ENCODE peak calls at places on chromosome 7, in four cellular contexts. One of them, this sample, is unnamed.

GRCh38 chr7:159070422-159071148 is 74.1 kb downstream of the VIPR2 start:
- DNase-seq in brain microvascular endothelial cell: peak; percentile 77
- DNase-seq in neural crest cell: no peak
- DNase-seq in Panc1: no peak
- DNase-seq in this sample: peak; percentile 14

GRCh38 chr7:80460857-80461256 is 51.0 kb downstream of the GNAT3 start:
- DNase-seq in neural crest cell: no peak
- DNase-seq in brain microvascular endothelial cell: no peak
- DNase-seq in Panc1: no peak
- DNase-seq in this sample: no peak

GRCh38 chr7:97015279-97015678 is 9.4 kb downstream of the DLX5 start:
- DNase-seq in neural crest cell: no peak
- DNase-seq in Panc1: no peak
- DNase-seq in brain microvascular endothelial cell: no peak
- DNase-seq in this sample: no peak

GRCh38 chr7:5426226-5426475 is 2.5 kb upstream of the TNRC18 start:
- DNase-seq in neural crest cell: no peak
- DNase-seq in brain microvascular endothelial cell: peak; percentile 45
- DNase-seq in Panc1: no peak
- DNase-seq in this sample: peak; percentile 57

GRCh38 chr7:32761451-32762320 is 129.9 kb downstream of the KBTBD2 start:
- DNase-seq in Panc1: no peak
- DNase-seq in brain microvascular endothelial cell: no peak
- DNase-seq in neural crest cell: no peak
- DNase-seq in this sample: no peak

GRCh38 chr7:5450549-5451327 is 27.1 kb upstream of the TNRC18 start:
- DNase-seq in brain microvascular endothelial cell: peak; percentile 29
- DNase-seq in neural crest cell: peak; percentile 52
- DNase-seq in Panc1: no peak
- DNase-seq in this sample: peak; percentile 46

GRCh38 chr7:139035588-139036353 is at the start of gene ZC3HAV1L:
- DNase-seq in brain microvascular endothelial cell: peak; percentile 53
- DNase-seq in Panc1: no peak
- DNase-seq in neural crest cell: no peak
- DNase-seq in this sample: peak; percentile 62

GRCh38 chr7:106681815-106682495 is 21.0 kb upstream of the CCDC71L start:
- DNase-seq in neural crest cell: no peak
- DNase-seq in Panc1: no peak
- DNase-seq in brain microvascular endothelial cell: peak; percentile 41
- DNase-seq in this sample: peak; percentile 50

GRCh38 chr7:3265388-3265787 is 35.7 kb upstream of the SDK1 start:
- DNase-seq in neural crest cell: no peak
- DNase-seq in Panc1: no peak
- DNase-seq in brain microvascular endothelial cell: no peak
- DNase-seq in this sample: no peak

GRCh38 chr7:138097064-138097741 is 20.9 kb downstream of the AKR1D1 start:
- DNase-seq in Panc1: no peak
- DNase-seq in brain microvascular endothelial cell: peak; percentile 59
- DNase-seq in neural crest cell: peak; percentile 24
- DNase-seq in this sample: peak; percentile 51

GRCh38 chr7:82600601-82601000 is 157.0 kb upstream of the CACNA2D1 start:
- DNase-seq in brain microvascular endothelial cell: no peak
- DNase-seq in neural crest cell: no peak
- DNase-seq in Panc1: no peak
- DNase-seq in this sample: no peak

GRCh38 chr7:135385209-135385608 is 124.7 kb downstream of the CNOT4 start:
- DNase-seq in brain microvascular endothelial cell: peak; percentile 42
- DNase-seq in Panc1: no peak
- DNase-seq in neural crest cell: no peak
- DNase-seq in this sample: peak; percentile 82

GRCh38 chr7:139699640-139700504 is 77.9 kb downstream of the HIPK2 start:
- DNase-seq in neural crest cell: no peak
- DNase-seq in Panc1: no peak
- DNase-seq in brain microvascular endothelial cell: no peak
- DNase-seq in this sample: no peak

GRCh38 chr7:90351987-90352386 is 5.5 kb downstream of the GTPBP10 start:
- DNase-seq in neural crest cell: no peak
- DNase-seq in brain microvascular endothelial cell: no peak
- DNase-seq in Panc1: no peak
- DNase-seq in this sample: no peak

GRCh38 chr7:25069900-25070443 is 55.1 kb downstream of the CYCS start:
- DNase-seq in brain microvascular endothelial cell: peak; percentile 67
- DNase-seq in neural crest cell: peak; percentile 47
- DNase-seq in Panc1: no peak
- DNase-seq in this sample: peak; percentile 70

GRCh38 chr7:90791596-90791995 is 195.5 kb downstream of the CDK14 start:
- DNase-seq in neural crest cell: no peak
- DNase-seq in brain microvascular endothelial cell: no peak
- DNase-seq in Panc1: no peak
- DNase-seq in this sample: no peak

GRCh38 chr7:64180989-64181388 is 26.0 kb upstream of the ZNF735 start:
- DNase-seq in Panc1: no peak
- DNase-seq in neural crest cell: no peak
- DNase-seq in brain microvascular endothelial cell: no peak
- DNase-seq in this sample: peak; percentile 2

GRCh38 chr7:116499168-116500070 is at the start of gene CAV2:
- DNase-seq in neural crest cell: peak; percentile 20
- DNase-seq in Panc1: no peak
- DNase-seq in brain microvascular endothelial cell: no peak
- DNase-seq in this sample: peak; percentile 86

GRCh38 chr7:151301471-151302462 is 39.8 kb upstream of the NUB1 start:
- DNase-seq in neural crest cell: no peak
- DNase-seq in brain microvascular endothelial cell: no peak
- DNase-seq in Panc1: no peak
- DNase-seq in this sample: no peak

GRCh38 chr7:30770936-30771858 is at the start of gene MINDY4:
- DNase-seq in brain microvascular endothelial cell: peak; percentile 40
- DNase-seq in neural crest cell: peak; percentile 62
- DNase-seq in Panc1: no peak
- DNase-seq in this sample: peak; percentile 74

GRCh38 chr7:30912454-30912985 is 867 bp downstream of the AQP1 start:
- DNase-seq in brain microvascular endothelial cell: no peak
- DNase-seq in Panc1: no peak
- DNase-seq in neural crest cell: no peak
- DNase-seq in this sample: no peak

GRCh38 chr7:99141334-99141733 is 2.6 kb downstream of the SMURF1 start:
- DNase-seq in brain microvascular endothelial cell: no peak
- DNase-seq in neural crest cell: no peak
- DNase-seq in Panc1: no peak
- DNase-seq in this sample: no peak

GRCh38 chr7:51242881-51243518 is 73.6 kb downstream of the COBL start:
- DNase-seq in Panc1: no peak
- DNase-seq in neural crest cell: no peak
- DNase-seq in brain microvascular endothelial cell: no peak
- DNase-seq in this sample: no peak
- TF ChIP-seq CTCF in Panc1: no peak
- TF ChIP-seq CTCF in neural crest cell: no peak
- TF ChIP-seq CTCF in brain microvascular endothelial cell: no peak
- TF ChIP-seq CTCF in this sample: no peak

DNA sequence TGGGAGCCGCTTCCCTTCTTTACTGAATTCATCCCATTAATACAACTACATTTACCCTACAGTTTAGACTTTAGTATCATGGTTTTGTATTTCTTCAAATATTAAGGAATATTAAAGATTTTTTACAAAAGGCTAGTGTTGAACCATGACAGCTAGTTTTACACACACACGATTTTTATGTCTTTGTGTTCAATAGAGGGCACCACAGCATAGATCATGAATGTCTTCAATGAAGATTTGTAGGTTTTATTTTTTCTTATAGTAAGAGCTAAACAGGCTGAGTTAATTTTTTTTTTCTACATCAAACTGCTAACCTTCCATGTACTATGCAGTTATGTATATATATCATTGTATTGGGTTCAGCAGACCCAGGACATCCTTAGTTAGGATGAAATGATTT is 76.9 kb downstream of the SNX10 start:
- DNase-seq in neural crest cell: no peak
- DNase-seq in Panc1: no peak
- DNase-seq in brain microvascular endothelial cell: no peak
- DNase-seq in this sample: peak; percentile 14
- TF ChIP-seq CTCF in neural crest cell: no peak
- TF ChIP-seq CTCF in Panc1: peak; percentile 10
- TF ChIP-seq CTCF in brain microvascular endothelial cell: no peak
- TF ChIP-seq CTCF in this sample: peak; percentile 7

GRCh38 chr7:38367301-38367700 is 93.9 kb upstream of the TARP start:
- DNase-seq in neural crest cell: no peak
- DNase-seq in brain microvascular endothelial cell: no peak
- DNase-seq in Panc1: no peak
- DNase-seq in this sample: no peak
- TF ChIP-seq CTCF in neural crest cell: no peak
- TF ChIP-seq CTCF in brain microvascular endothelial cell: no peak
- TF ChIP-seq CTCF in Panc1: no peak
- TF ChIP-seq CTCF in this sample: no peak

GRCh38 chr7:142383826-142384507 is 126.1 kb upstream of the PRSS58 start:
- DNase-seq in brain microvascular endothelial cell: no peak
- DNase-seq in neural crest cell: no peak
- DNase-seq in Panc1: no peak
- DNase-seq in this sample: no peak
- TF ChIP-seq CTCF in brain microvascular endothelial cell: no peak
- TF ChIP-seq CTCF in neural crest cell: no peak
- TF ChIP-seq CTCF in Panc1: no peak
- TF ChIP-seq CTCF in this sample: no peak

DNA sequence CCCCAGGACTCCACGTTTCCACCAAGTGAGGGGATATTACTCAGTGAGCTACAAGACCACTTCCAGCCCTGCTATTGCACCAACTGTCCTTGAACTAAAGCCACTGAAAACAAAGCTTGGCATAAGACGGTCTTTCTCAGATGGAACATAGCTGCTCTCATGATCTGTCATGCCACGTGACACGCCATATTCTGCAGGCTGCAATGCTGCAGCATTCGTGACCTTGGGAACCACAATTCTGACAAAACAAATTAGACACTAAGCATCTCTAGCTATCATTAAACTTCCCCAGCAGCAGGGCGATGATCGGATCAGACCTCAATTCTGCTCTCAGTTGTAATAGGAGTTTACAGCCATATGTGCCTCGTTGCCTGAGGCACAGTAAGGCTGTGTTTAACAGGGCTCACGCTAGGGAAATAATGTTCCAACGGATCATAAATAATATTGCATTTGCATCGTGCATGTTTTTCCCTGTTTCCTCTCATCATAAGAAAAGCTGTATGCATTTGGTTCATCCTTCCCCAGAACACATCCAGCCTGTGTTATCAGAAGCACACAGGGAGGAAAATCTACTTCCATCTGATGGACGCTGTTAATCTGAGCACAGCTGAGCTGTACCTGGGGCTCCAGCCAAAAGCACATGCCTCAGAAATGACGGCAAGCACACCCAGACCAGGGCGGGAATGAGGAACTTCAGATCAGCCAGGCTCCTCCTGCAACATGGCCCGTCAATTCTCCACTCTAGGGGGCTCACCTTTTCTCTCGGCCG is 38.6 kb upstream of the CNPY1 start:
- DNase-seq in brain microvascular endothelial cell: peak; percentile 3
- DNase-seq in Panc1: no peak
- DNase-seq in neural crest cell: no peak
- DNase-seq in this sample: peak; percentile 50
- TF ChIP-seq CTCF in brain microvascular endothelial cell: no peak
- TF ChIP-seq CTCF in Panc1: no peak
- TF ChIP-seq CTCF in neural crest cell: no peak
- TF ChIP-seq CTCF in this sample: no peak

GRCh38 chr7:158011941-158012340 is 575.7 kb downstream of the PTPRN2 start:
- DNase-seq in brain microvascular endothelial cell: no peak
- DNase-seq in Panc1: no peak
- DNase-seq in neural crest cell: no peak
- DNase-seq in this sample: no peak
- TF ChIP-seq CTCF in brain microvascular endothelial cell: no peak
- TF ChIP-seq CTCF in Panc1: no peak
- TF ChIP-seq CTCF in neural crest cell: no peak
- TF ChIP-seq CTCF in this sample: no peak

DNA sequence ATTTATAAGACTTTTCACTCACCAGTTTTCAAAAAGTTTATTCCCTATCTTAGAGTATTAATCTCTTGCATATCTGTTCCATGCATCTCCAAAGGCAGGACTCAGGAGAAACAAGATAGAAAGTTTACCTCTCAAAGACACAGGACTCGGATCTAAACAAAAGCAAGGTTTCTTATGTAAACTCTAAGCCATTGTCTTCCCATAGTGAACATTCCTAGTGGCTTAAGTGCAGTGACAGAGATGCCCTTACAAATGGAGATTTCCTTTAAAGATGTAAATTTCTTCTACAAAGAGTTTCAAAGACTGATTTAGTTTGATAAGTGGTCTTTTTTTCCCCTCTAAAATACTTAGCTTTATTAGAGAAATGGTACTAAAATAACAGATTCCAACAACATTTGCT is 209.8 kb downstream of the ACTR3B start:
- DNase-seq in Panc1: no peak
- DNase-seq in neural crest cell: no peak
- DNase-seq in brain microvascular endothelial cell: no peak
- DNase-seq in this sample: no peak
- TF ChIP-seq CTCF in Panc1: no peak
- TF ChIP-seq CTCF in neural crest cell: no peak
- TF ChIP-seq CTCF in brain microvascular endothelial cell: no peak
- TF ChIP-seq CTCF in this sample: no peak

DNA sequence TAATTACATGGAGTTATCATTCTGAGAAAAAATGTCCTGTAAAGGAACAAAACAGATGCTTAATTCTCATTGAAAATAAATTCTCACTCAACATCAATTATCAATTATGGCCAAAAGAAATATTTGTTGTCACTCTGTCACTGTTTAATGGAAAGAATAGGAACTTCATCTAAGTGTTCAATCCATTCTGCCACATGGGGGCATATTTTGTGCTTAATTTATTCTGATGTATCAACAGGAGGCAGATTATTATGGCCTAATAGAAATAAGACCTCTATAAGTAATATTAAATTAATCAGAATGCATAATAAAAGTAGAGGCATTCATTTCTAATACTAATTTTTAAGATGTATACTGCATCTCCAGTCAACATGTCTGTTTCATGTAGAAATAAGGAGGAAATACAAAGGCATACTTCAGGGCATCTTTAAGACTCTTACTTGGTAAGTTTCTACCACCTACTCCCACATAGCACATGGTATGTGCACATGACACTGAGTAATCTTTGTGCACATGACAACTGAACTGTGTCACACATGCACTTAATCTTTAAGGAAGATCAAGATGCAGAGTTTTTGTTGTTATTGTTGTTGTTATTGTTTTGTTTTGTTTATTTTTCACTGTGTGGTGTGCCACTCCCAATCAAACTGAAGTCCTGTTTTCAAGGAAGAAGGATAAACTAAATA is 420.4 kb upstream of the SEMA3A start:
- DNase-seq in brain microvascular endothelial cell: peak; percentile 2
- DNase-seq in Panc1: peak; percentile 45
- DNase-seq in neural crest cell: no peak
- DNase-seq in this sample: peak; percentile 22
- TF ChIP-seq CTCF in brain microvascular endothelial cell: peak; percentile 21
- TF ChIP-seq CTCF in Panc1: peak; percentile 14
- TF ChIP-seq CTCF in neural crest cell: no peak
- TF ChIP-seq CTCF in this sample: peak; percentile 20

This sample was measured in MCF 10A.